ENCODE peak calls at places on chromosomes 6 and 20, in nine cellular contexts. D, M, I, X, H, U, Y, T and Z are unnamed samples.

GRCh38 chr6:143964667-143965066 is 43.4 kb downstream of the PLAGL1 start:
- DNase-seq in D (no peak), M (no peak), I (no peak), X (no peak), H (no peak), U (no peak), Y (no peak), T (no peak), Z (no peak)

GRCh38 chr20:35279533-35280174 is 1.7 kb upstream of the MMP24OS start:
- DNase-seq in D (no peak), M (no peak), I (no peak), X (no peak), H (no peak), U (no peak), Y (no peak), T (no peak), Z (no peak)

GRCh38 chr6:99801805-99802204 is 192.2 kb downstream of the MCHR2 start:
- DNase-seq in D (no peak), M (no peak), I (no peak), X (no peak), H (no peak), U (no peak), Y (no peak), T (no peak), Z (no peak)

GRCh38 chr6:168163096-168163731 is 84.2 kb upstream of the FRMD1 start:
- DNase-seq in D (no peak), M (no peak), I (no peak), X (no peak), H (no peak), U (no peak), Y (no peak), T (no peak), Z (no peak)

GRCh38 chr20:3239026-3239866 is at the start of gene SLC4A11:
- DNase-seq in D (peak), M (peak), I (no peak), X (peak), H (no peak), U (peak), Y (peak), T (peak), Z (peak)

GRCh38 chr20:57514273-57514751 is 10.6 kb downstream of the CTCFL start:
- DNase-seq in D (peak), M (no peak), I (peak), X (no peak), H (peak), U (peak), Y (peak), T (peak), Z (peak)

GRCh38 chr6:45946352-45946751 is 69.3 kb downstream of the CLIC5 start:
- DNase-seq in D (no peak), M (no peak), I (peak), X (peak), H (no peak), U (peak), Y (peak), T (no peak), Z (no peak)

GRCh38 chr20:36836591-36837329 is 39.2 kb upstream of the TLDC2 start:
- DNase-seq in D (peak), M (no peak), I (peak), X (peak), H (peak), U (peak), Y (no peak), T (peak), Z (no peak)

GRCh38 chr6:6749791-6750434 is 161.4 kb downstream of the LY86 start:
- DNase-seq in D (peak), M (no peak), I (peak), X (peak), H (no peak), U (peak), Y (peak), T (peak), Z (peak)

GRCh38 chr20:6588296-6588695 is 179.2 kb upstream of the BMP2 start:
- DNase-seq in D (no peak), M (no peak), I (no peak), X (no peak), H (no peak), U (peak), Y (no peak), T (no peak), Z (peak)